ENCODE peak calls at places on chromosomes 7 and 10, in five cellular contexts. V is mesothelial cell of epicardium, K is IMR-90, O is AG04450, Q is mammary epithelial cell. S is an unnamed sample.

GRCh38 chr10:48700493-48700892 is 15.8 kb downstream of the WDFY4 start:
- DNase-seq in V (no peak), O (no peak), K (no peak), Q (no peak), S (no peak)

GRCh38 chr10:77681839-77682238 is 44.2 kb upstream of the KCNMA1 start:
- DNase-seq in O (no peak), K (no peak), V (no peak), Q (no peak), S (no peak)

GRCh38 chr10:93495654-93496321 is 624 bp upstream of the CEP55 start:
- DNase-seq in O (no peak), K (no peak), V (no peak), Q (peak; percentile 41), S (no peak)

GRCh38 chr7:120684463-120684862 is 173.5 kb downstream of the TSPAN12 start:
- DNase-seq in O (no peak), Q (no peak), V (no peak), K (no peak), S (no peak)

GRCh38 chr7:137094-137861 is 55.1 kb upstream of the FAM20C start:
- DNase-seq in V (no peak), O (no peak), K (no peak), Q (no peak), S (no peak)

GRCh38 chr10:82464419-82464818 is 589.4 kb downstream of the NRG3 start:
- DNase-seq in O (no peak), Q (no peak), V (no peak), K (no peak), S (no peak)

GRCh38 chr10:5540886-5541285 is 16.1 kb downstream of the CALML3 start:
- DNase-seq in K (no peak), V (peak; percentile 2), O (no peak), Q (no peak), S (no peak)

GRCh38 chr7:139725077-139725476 is 52.7 kb downstream of the HIPK2 start:
- DNase-seq in Q (peak; percentile 36), O (peak; percentile 70), V (no peak), K (peak; percentile 90), S (no peak)

GRCh38 chr7:34365011-34365410 is 293.0 kb upstream of the NPSR1 start:
- DNase-seq in Q (peak; percentile 84), O (no peak), V (no peak), K (no peak), S (peak; percentile 91)

GRCh38 chr7:97859606-97860204 is 12.5 kb downstream of the ASNS start:
- DNase-seq in Q (no peak), O (no peak), V (no peak), K (peak; percentile 53), S (no peak)

GRCh38 chr7:127582361-127582760 is 3.0 kb downstream of the GCC1 start:
- DNase-seq in Q (no peak), K (no peak), V (no peak), O (no peak), S (no peak)

GRCh38 chr7:158405324-158405723 is 182.3 kb downstream of the PTPRN2 start:
- DNase-seq in K (no peak), Q (no peak), V (no peak), O (no peak), S (no peak)

GRCh38 chr10:1097436-1097835 is 41.3 kb downstream of the WDR37 start:
- DNase-seq in V (no peak), K (no peak), O (no peak), Q (no peak), S (no peak)

GRCh38 chr7:25496394-25497103 is 268.3 kb upstream of the NPVF start:
- DNase-seq in V (no peak), K (no peak), Q (no peak), O (no peak), S (no peak)

GRCh38 chr7:128021361-128021760 is 9.9 kb downstream of the LRRC4 start:
- DNase-seq in Q (peak; percentile 99), K (peak; percentile 57), O (no peak), V (no peak), S (peak; percentile 94)

GRCh38 chr10:105468769-105469168 is 827.7 kb downstream of the SORCS3 start:
- DNase-seq in V (no peak), Q (no peak), O (no peak), K (no peak), S (no peak)

GRCh38 chr10:125531470-125531869 is 151.5 kb downstream of the TEX36 start:
- DNase-seq in O (no peak), V (no peak), Q (no peak), K (no peak), S (no peak)

GRCh38 chr7:74709880-74710671 is 52.6 kb downstream of the GTF2I start:
- DNase-seq in V (no peak), K (peak; percentile 7), Q (peak; percentile 1), O (no peak), S (no peak)

GRCh38 chr7:24435002-24435401 is 138.2 kb upstream of the PALS2 start:
- DNase-seq in Q (no peak), V (no peak), O (no peak), K (no peak), S (no peak)

GRCh38 chr7:55133630-55134392 is 115.0 kb downstream of the EGFR start:
- DNase-seq in Q (peak; percentile 93), K (peak; percentile 99), V (no peak), O (peak; percentile 95), S (no peak)

GRCh38 chr10:50310560-50311174 is 59.4 kb upstream of the ASAH2 start:
- DNase-seq in V (no peak), K (no peak), O (no peak), Q (no peak), S (no peak)

GRCh38 chr10:14385591-14386201 is 55.0 kb upstream of the FRMD4A start:
- DNase-seq in K (peak; percentile 20), O (no peak), Q (no peak), V (no peak), S (no peak)

GRCh38 chr7:42774436-42774835 is 137.4 kb downstream of the C7orf25 start:
- DNase-seq in V (no peak), K (no peak), O (no peak), Q (peak; percentile 82), S (peak; percentile 36)

GRCh38 chr7:114944742-114945625 is 23.1 kb downstream of the MDFIC start:
- DNase-seq in V (no peak), O (peak; percentile 73), Q (no peak), K (peak; percentile 94), S (no peak)

GRCh38 chr10:131002031-131002861 is 309.3 kb downstream of the TCERG1L start:
- DNase-seq in Q (no peak), K (no peak), O (no peak), V (no peak), S (no peak)

GRCh38 chr10:77104459-77104980 is 533.1 kb downstream of the KCNMA1 start:
- DNase-seq in Q (peak; percentile 68), V (no peak), O (peak; percentile 86), K (peak; percentile 97), S (no peak)

GRCh38 chr10:111107023-111107422 is 30.2 kb downstream of the ADRA2A start:
- DNase-seq in V (no peak), K (no peak), Q (no peak), O (no peak), S (no peak)
- TF ChIP-seq CTCF in V (no peak), K (no peak), Q (no peak), O (no peak), S (no peak)

DNA sequence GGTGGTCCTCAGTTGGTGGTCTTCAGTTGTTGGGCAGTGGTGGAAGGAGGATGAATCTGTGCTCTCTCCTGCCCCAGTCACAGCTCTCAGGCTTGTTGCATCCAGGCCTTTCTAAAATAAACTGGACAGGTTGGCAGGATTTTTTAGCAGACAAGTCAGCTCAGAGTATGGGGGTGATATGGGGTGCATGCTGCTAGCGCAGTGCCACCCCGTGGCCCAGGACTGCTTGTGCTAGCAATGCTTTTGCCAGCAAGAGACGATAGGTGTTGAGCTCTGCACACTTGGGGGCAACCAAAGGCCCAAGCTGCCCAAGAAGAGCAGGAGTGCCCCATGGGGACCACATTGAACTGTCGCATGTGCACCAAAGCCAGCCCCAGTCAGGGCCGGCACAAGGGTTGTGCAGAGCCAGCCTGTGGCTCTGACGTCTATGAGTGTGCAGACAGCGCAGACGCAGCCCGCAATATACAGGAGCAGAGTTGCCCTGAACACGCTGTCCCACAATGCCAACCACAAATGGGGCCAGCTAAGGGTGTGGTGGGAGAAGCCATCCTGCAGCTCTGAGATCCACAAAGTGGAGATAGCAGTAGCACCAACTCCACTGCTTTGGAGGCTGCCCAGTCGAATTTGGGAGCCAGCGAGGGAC is 49.8 kb upstream of the PDSS1 start:
- DNase-seq in Q (no peak), O (no peak), V (no peak), K (no peak), S (no peak)
- TF ChIP-seq CTCF in Q (no peak), O (no peak), V (no peak), K (no peak), S (peak; percentile 6)

DNA sequence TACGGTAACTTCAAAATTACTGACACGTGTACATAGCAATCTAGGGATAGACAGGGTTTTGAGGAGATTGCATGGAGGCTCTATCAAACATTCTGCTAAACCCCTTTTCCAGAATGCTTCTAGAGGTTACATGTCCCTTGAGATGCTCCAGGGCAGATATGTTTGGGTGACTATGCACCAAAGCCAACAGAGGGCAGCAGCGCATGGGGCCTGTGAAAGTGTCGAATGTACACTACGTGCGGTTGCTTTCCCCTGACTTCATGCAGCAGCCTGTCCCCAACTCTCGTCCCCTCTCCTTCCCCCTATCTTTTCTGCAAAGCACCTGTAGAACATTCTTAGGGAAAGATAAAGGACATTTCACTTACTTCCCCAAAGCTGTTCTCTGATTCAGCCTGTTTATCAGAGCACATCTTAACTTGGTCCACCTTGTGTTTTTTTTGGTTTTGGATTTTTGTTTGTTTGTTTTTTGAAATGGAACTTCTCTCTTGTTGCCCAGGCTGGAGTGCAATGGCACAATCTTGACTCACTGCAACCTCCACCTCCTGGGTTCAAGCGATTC is 90.2 kb downstream of the UBE3C start:
- DNase-seq in K (peak; percentile 31), V (no peak), Q (no peak), O (no peak), S (no peak)
- TF ChIP-seq CTCF in K (peak; percentile 45), V (no peak), Q (peak; percentile 51), O (peak; percentile 59), S (peak; percentile 74)

GRCh38 chr10:117226813-117227451 is 14.0 kb upstream of the SLC18A2 start:
- DNase-seq in K (no peak), Q (peak; percentile 38), O (no peak), V (no peak), S (no peak)
- TF ChIP-seq CTCF in K (peak; percentile 43), Q (peak; percentile 70), O (peak; percentile 49), V (no peak), S (peak; percentile 70)

GRCh38 chr10:29517352-29517923 is 117.3 kb downstream of the SVIL start:
- DNase-seq in K (peak; percentile 45), V (no peak), O (no peak), Q (no peak), S (no peak)
- TF ChIP-seq CTCF in K (peak; percentile 46), V (peak; percentile 50), O (peak; percentile 65), Q (peak; percentile 52), S (peak; percentile 51)

GRCh38 chr10:61701055-61701705 is 38.5 kb downstream of the CABCOCO1 start:
- DNase-seq in O (no peak), K (peak; percentile 4), V (no peak), Q (no peak), S (no peak)
- TF ChIP-seq CTCF in O (peak; percentile 35), K (peak; percentile 9), V (no peak), Q (no peak), S (no peak)